ENCODE peak calls at places on chromosomes 13 and 19, in six cellular contexts. E is activated effector memory CD4-positive, alpha-beta T cell treated with anti-CD3 and anti-CD28 coated beads, Interleukin-2, amount 50 U/mL, for 16 hours; H is sciatic nerve; S is dermis blood vessel endothelial cell; D is stimulated activated CD4-positive, alpha-beta T cell treated with anti-CD3 and anti-CD28 coated beads, Interleukin-12 subunit alpha, Interleukin-12 subunit beta, amount 100 ng/mL, for 4 hours; B is NCI-H1417. L is an unnamed sample.

GRCh38 chr13:109100705-109101104 is 471.3 kb downstream of the MYO16 start:
- DNase-seq in E (no peak), B (peak), H (no peak), D (no peak), S (no peak), L (no peak)

GRCh38 chr19:20863176-20863575 is 59.9 kb upstream of the ZNF85 start:
- DNase-seq in D (no peak), H (no peak), E (no peak), S (no peak), B (no peak), L (no peak)

GRCh38 chr13:101144808-101145419 is 271.4 kb downstream of the NALCN start:
- DNase-seq in E (no peak), D (no peak), S (peak), H (no peak), B (peak), L (no peak)

GRCh38 chr13:26515721-26516120 is 41.8 kb upstream of the WASF3 start:
- DNase-seq in S (no peak), H (no peak), B (no peak), E (no peak), D (no peak), L (no peak)

GRCh38 chr19:9362905-9363304 is at the start of gene ZNF177:
- DNase-seq in D (no peak), S (no peak), H (no peak), B (no peak), E (no peak), L (no peak)

GRCh38 chr13:60617863-60618733 is 221.1 kb downstream of the TDRD3 start:
- DNase-seq in E (no peak), H (no peak), D (no peak), B (no peak), S (peak), L (no peak)

GRCh38 chr19:14728595-14728994 is 38.7 kb downstream of the ZNF333 start:
- DNase-seq in D (no peak), H (no peak), B (no peak), S (no peak), E (no peak), L (no peak)

GRCh38 chr13:110433014-110433413 is 125.9 kb downstream of the COL4A2 start:
- DNase-seq in B (no peak), D (no peak), S (peak), E (no peak), H (no peak), L (no peak)

GRCh38 chr19:1252221-1252817 is 3.9 kb downstream of the MIDN start:
- DNase-seq in B (no peak), H (peak), S (peak), E (peak), D (peak), L (peak)

GRCh38 chr19:6753178-6754031 is 13.8 kb downstream of the SH2D3A start:
- DNase-seq in D (peak), H (peak), E (peak), B (no peak), S (peak), L (peak)

GRCh38 chr19:42185281-42185680 is 32.2 kb downstream of the DEDD2 start:
- DNase-seq in H (no peak), E (no peak), D (no peak), S (no peak), B (no peak), L (no peak)

GRCh38 chr13:102347490-102347889 is 54.4 kb downstream of the FGF14 start:
- DNase-seq in B (no peak), D (no peak), E (no peak), H (no peak), S (no peak), L (no peak)

GRCh38 chr19:49801401-49801888 is 11.6 kb downstream of the FUZ start:
- DNase-seq in E (no peak), S (no peak), B (no peak), H (no peak), D (no peak), L (no peak)

GRCh38 chr19:12769689-12770088 is 5.7 kb downstream of the HOOK2 start:
- DNase-seq in B (peak), S (no peak), E (peak), H (no peak), D (peak), L (no peak)

GRCh38 chr19:16330811-16331690 is 6.4 kb downstream of the KLF2 start:
- DNase-seq in H (no peak), S (no peak), D (no peak), E (peak), B (no peak), L (peak)